ENCODE peak calls at places on chromosome 15, in ten cellular contexts. R is MCF 10A, Z is AG09309, Y is neural crest cell, X is upper lobe of left lung, B is natural killer cell, W is cardiac muscle cell, Q is fibroblast of the aortic adventitia, V is astrocyte of the spinal cord, L is endothelial cell. M is an unnamed sample.

GRCh38 chr15:58110999-58111717 is 27.0 kb upstream of the AQP9 start:
- DNase-seq in R (no peak), Z (no peak), Y (no peak), X (no peak), B (no peak), W (no peak), Q (no peak), V (no peak), L (no peak), M (no peak)

GRCh38 chr15:69104050-69104750 is 56.2 kb upstream of the GLCE start:
- DNase-seq in R (no peak), Z (no peak), Y (no peak), X (no peak), B (no peak), W (no peak), Q (no peak), V (no peak), L (no peak), M (no peak)

GRCh38 chr15:25763206-25763880 is 99.8 kb downstream of the ATP10A start:
- DNase-seq in R (no peak), Z (no peak), Y (no peak), X (no peak), B (no peak), W (no peak), Q (no peak), V (no peak), L (no peak), M (no peak)

GRCh38 chr15:77296773-77297337 is 123.0 kb downstream of the PEAK1 start:
- DNase-seq in R (no peak), Z (no peak), Y (no peak), X (no peak), B (no peak), W (no peak), Q (peak; percentile 41), V (no peak), L (no peak), M (no peak)

GRCh38 chr15:29774900-29775299 is 47.4 kb downstream of the TJP1 start:
- DNase-seq in R (peak; percentile 88), Z (peak; percentile 61), Y (no peak), X (no peak), B (no peak), W (peak; percentile 57), Q (peak; percentile 71), V (peak; percentile 81), L (no peak), M (peak; percentile 10)

GRCh38 chr15:82674873-82675272 is 27.7 kb upstream of the CPEB1 start:
- DNase-seq in R (no peak), Z (no peak), Y (no peak), X (no peak), B (no peak), W (no peak), Q (no peak), V (no peak), L (no peak), M (no peak)

GRCh38 chr15:61929452-61929851 is 130.8 kb downstream of the VPS13C start:
- DNase-seq in R (no peak), Z (no peak), Y (no peak), X (no peak), B (no peak), W (no peak), Q (no peak), V (no peak), L (no peak), M (no peak)

GRCh38 chr15:68365140-68365745 is 66.7 kb downstream of the ITGA11 start:
- DNase-seq in R (no peak), Z (no peak), Y (no peak), X (no peak), B (no peak), W (peak; percentile 61), Q (peak; percentile 26), V (no peak), L (no peak), M (no peak)

GRCh38 chr15:69794643-69795461 is 302.9 kb downstream of the TLE3 start:
- DNase-seq in R (peak; percentile 10), Z (no peak), Y (no peak), X (no peak), B (no peak), W (peak; percentile 34), Q (peak; percentile 56), V (peak; percentile 65), L (no peak), M (no peak)

GRCh38 chr15:26635105-26635504 is 137.8 kb downstream of the GABRB3 start:
- DNase-seq in R (no peak), Z (no peak), Y (no peak), X (no peak), B (no peak), W (no peak), Q (no peak), V (no peak), L (no peak), M (no peak)

GRCh38 chr15:101099183-101099582 is 152.7 kb downstream of the CHSY1 start:
- DNase-seq in R (no peak), Z (no peak), Y (no peak), X (no peak), B (no peak), W (no peak), Q (no peak), V (no peak), L (no peak), M (no peak)

GRCh38 chr15:81863157-81863556 is 182.7 kb downstream of the MEX3B start:
- DNase-seq in R (no peak), Z (no peak), Y (no peak), X (no peak), B (no peak), W (peak; percentile 33), Q (no peak), V (peak; percentile 2), L (no peak), M (no peak)

GRCh38 chr15:85028416-85028815 is 46.8 kb downstream of the PDE8A start:
- DNase-seq in R (no peak), Z (no peak), Y (no peak), X (no peak), B (no peak), W (no peak), Q (no peak), V (no peak), L (no peak), M (no peak)

GRCh38 chr15:38128389-38128788 is 124.2 kb upstream of the SPRED1 start:
- DNase-seq in R (peak; percentile 55), Z (no peak), Y (no peak), X (no peak), B (no peak), W (peak; percentile 77), Q (peak; percentile 51), V (peak; percentile 39), L (no peak), M (no peak)

GRCh38 chr15:66404532-66404931 is 17.8 kb downstream of the MAP2K1 start:
- DNase-seq in R (no peak), Z (no peak), Y (no peak), X (no peak), B (no peak), W (no peak), Q (no peak), V (no peak), L (peak; percentile 68), M (no peak)
- TF ChIP-seq CTCF in R (no peak), Z (no peak), Y (peak; percentile 43), X (no peak), B (no peak), W (no peak), Q (no peak), V (no peak), L (peak; percentile 60), M (no peak)

GRCh38 chr15:67164811-67165652 is 89.4 kb downstream of the AAGAB start:
- DNase-seq in R (no peak), Z (no peak), Y (no peak), X (peak; percentile 72), B (no peak), W (peak; percentile 50), Q (peak; percentile 88), V (peak; percentile 93), L (peak; percentile 31), M (no peak)
- TF ChIP-seq CTCF in R (no peak), Z (no peak), Y (no peak), X (no peak), B (no peak), W (no peak), Q (no peak), V (peak; percentile 22), L (no peak), M (no peak)

DNA sequence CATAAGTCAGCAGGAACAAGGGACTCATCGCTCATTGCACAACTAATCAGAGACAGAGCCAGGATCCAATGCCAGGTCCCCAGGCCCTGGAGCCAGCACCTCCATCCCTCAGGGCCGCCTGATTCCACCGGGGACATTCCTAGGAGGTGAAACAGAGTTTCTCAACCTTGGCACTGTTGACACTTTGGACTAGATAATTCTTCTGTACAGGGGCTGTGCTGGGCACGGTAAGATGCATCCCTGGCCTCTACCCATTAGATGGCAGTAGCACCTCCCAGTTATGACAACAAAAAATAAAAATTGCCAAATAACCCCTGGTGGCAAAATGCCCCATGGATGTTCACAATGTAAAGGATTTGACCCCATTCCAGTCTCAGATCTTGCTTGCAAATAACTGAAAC is 127.7 kb downstream of the MTHFS start:
- DNase-seq in R (peak; percentile 85), Z (no peak), Y (no peak), X (no peak), B (no peak), W (peak; percentile 18), Q (peak; percentile 2), V (no peak), L (no peak), M (no peak)
- TF ChIP-seq CTCF in R (peak; percentile 60), Z (peak; percentile 25), Y (peak; percentile 40), X (no peak), B (no peak), W (peak; percentile 40), Q (peak; percentile 34), V (peak; percentile 3), L (no peak), M (peak; percentile 65)

GRCh38 chr15:32028921-32029320 is 1.4 kb upstream of the CHRNA7 start:
- DNase-seq in R (no peak), Z (no peak), Y (peak; percentile 51), X (no peak), B (no peak), W (no peak), Q (no peak), V (no peak), L (peak; percentile 59), M (no peak)

GRCh38 chr15:32030795-32031194 is 480 bp downstream of the CHRNA7 start:
- DNase-seq in R (no peak), Z (no peak), Y (peak; percentile 18), X (no peak), B (no peak), W (peak; percentile 5), Q (no peak), V (peak; percentile 2), L (no peak), M (no peak)

GRCh38 chr15:32033186-32033890 is 3.0 kb downstream of the CHRNA7 start:
- DNase-seq in R (no peak), Z (no peak), Y (no peak), X (no peak), B (no peak), W (no peak), Q (no peak), V (no peak), L (no peak), M (no peak)

GRCh38 chr15:32029862-32030781 is at the start of gene CHRNA7:
- DNase-seq in R (peak; percentile 22), Z (no peak), Y (peak; percentile 67), X (peak; percentile 91), B (no peak), W (peak; percentile 43), Q (no peak), V (peak; percentile 18), L (peak; percentile 72), M (no peak)

DNA sequence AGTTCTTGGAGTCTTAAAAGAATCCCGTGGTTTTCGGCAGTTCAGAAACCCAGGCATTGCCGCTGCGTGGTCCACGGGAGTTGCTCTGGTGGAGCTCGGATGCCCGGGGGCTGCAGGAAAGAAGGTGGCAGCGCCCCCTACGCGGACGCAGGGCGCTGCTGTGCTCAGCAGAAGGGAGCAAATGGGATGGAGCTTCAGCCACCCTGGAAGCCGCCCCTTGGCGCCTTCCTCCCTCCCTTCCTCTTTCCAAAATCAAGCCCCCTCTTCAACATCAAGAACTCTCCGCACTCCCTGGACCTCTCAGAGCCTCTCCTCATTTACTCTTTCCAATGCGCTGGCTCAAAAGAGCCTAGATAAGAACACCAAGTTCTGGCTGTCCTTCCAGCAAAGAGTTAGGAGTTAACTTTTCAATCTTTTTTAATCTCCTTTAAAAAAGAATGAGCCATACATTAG is 880 bp upstream of the CHRNA7 start:
- DNase-seq in R (no peak), Z (no peak), Y (peak; percentile 62), X (peak; percentile 58), B (no peak), W (peak; percentile 3), Q (no peak), V (peak; percentile 1), L (peak; percentile 67), M (no peak)
- TF ChIP-seq CTCF in R (no peak), Z (no peak), Y (peak; percentile 61), X (no peak), B (no peak), W (peak; percentile 31), Q (no peak), V (peak; percentile 40), L (no peak), M (peak; percentile 64)